ENCODE peak calls at places on chromosome 1, in five cellular contexts. O, F, V, Y and D are unnamed samples.

GRCh38 chr1:14476170-14476955 is 122.1 kb upstream of the KAZN start:
- DNase-seq in F (no peak), V (no peak), Y (peak), O (no peak), D (no peak)

GRCh38 chr1:115670476-115671175 is 28.9 kb downstream of the VANGL1 start:
- DNase-seq in V (no peak), Y (no peak), F (no peak), O (peak), D (no peak)

GRCh38 chr1:95640746-95641145 is 406.7 kb downstream of the RWDD3 start:
- DNase-seq in Y (no peak), F (no peak), O (peak), V (no peak), D (no peak)

GRCh38 chr1:228037401-228038386 is 30.9 kb downstream of the WNT3A start:
- DNase-seq in F (no peak), V (no peak), Y (no peak), O (peak), D (no peak)

GRCh38 chr1:1048765-1049164 is 25.3 kb downstream of the RNF223 start:
- DNase-seq in F (no peak), V (no peak), O (no peak), Y (no peak), D (no peak)

GRCh38 chr1:224747578-224747977 is 131.5 kb downstream of the CNIH3 start:
- DNase-seq in O (no peak), F (no peak), Y (peak), V (no peak), D (no peak)

GRCh38 chr1:198153103-198153502 is 3.7 kb upstream of the NEK7 start:
- DNase-seq in F (no peak), O (no peak), Y (no peak), V (no peak), D (no peak)

GRCh38 chr1:1875932-1876331 is 15.0 kb downstream of the GNB1 start:
- DNase-seq in Y (no peak), O (no peak), V (no peak), F (no peak), D (no peak)

GRCh38 chr1:42046772-42047552 is 106.2 kb upstream of the GUCA2B start:
- DNase-seq in F (no peak), O (peak), V (no peak), Y (no peak), D (no peak)

GRCh38 chr1:45908613-45909140 is 105.3 kb downstream of the MAST2 start:
- DNase-seq in F (no peak), V (no peak), O (no peak), Y (no peak), D (no peak)

GRCh38 chr1:246549665-246550064 is 16.4 kb downstream of the TFB2M start:
- DNase-seq in Y (no peak), O (no peak), F (no peak), V (no peak), D (no peak)

GRCh38 chr1:10899490-10900264 is 103.2 kb upstream of the CASZ1 start:
- DNase-seq in O (no peak), V (no peak), F (no peak), Y (no peak), D (no peak)

GRCh38 chr1:200029035-200029623 is 1.6 kb downstream of the NR5A2 start:
- DNase-seq in V (no peak), F (no peak), Y (peak), O (peak), D (no peak)

GRCh38 chr1:975896-976683 is 5.8 kb downstream of the PERM1 start:
- DNase-seq in Y (peak), O (peak), F (no peak), V (peak), D (no peak)

GRCh38 chr1:23099171-23099536 is 69.5 kb downstream of the LUZP1 start:
- DNase-seq in Y (no peak), O (no peak), V (no peak), F (no peak), D (no peak)

GRCh38 chr1:43510621-43511020 is 20.1 kb upstream of the PTPRF start:
- DNase-seq in Y (no peak), F (no peak), V (no peak), O (no peak), D (no peak)

GRCh38 chr1:29569971-29570634 is 333.8 kb downstream of the PTPRU start:
- DNase-seq in F (peak), V (no peak), Y (peak), O (no peak), D (peak)

GRCh38 chr1:203136409-203137042 is 9.0 kb downstream of the ADORA1 start:
- DNase-seq in V (no peak), Y (no peak), F (no peak), O (no peak), D (no peak)

GRCh38 chr1:46367072-46367471 is 26.5 kb downstream of the NSUN4 start:
- DNase-seq in Y (no peak), V (no peak), F (no peak), O (no peak), D (no peak)

GRCh38 chr1:184838374-184838995 is 83.8 kb upstream of the EDEM3 start:
- DNase-seq in Y (peak), O (peak), F (no peak), V (peak), D (peak)

GRCh38 chr1:81811757-81812371 is 11.1 kb downstream of the ADGRL2 start:
- DNase-seq in V (no peak), O (no peak), Y (no peak), F (no peak), D (no peak)

GRCh38 chr1:4668738-4669700 is 14.6 kb downstream of the AJAP1 start:
- DNase-seq in Y (no peak), O (no peak), F (no peak), V (no peak), D (peak)

GRCh38 chr1:153058826-153059784 is 1.8 kb upstream of the SPRR2A start:
- DNase-seq in O (no peak), F (no peak), Y (no peak), V (no peak), D (no peak)

GRCh38 chr1:17239420-17239819 is 9.5 kb upstream of the PADI3 start:
- DNase-seq in O (peak), F (peak), V (peak), Y (peak), D (no peak)

GRCh38 chr1:112904831-112905227 is 51.2 kb downstream of the SLC16A1 start:
- DNase-seq in V (no peak), Y (no peak), F (no peak), O (no peak), D (no peak)

GRCh38 chr1:185058103-185058502 is 12.7 kb downstream of the RNF2 start:
- DNase-seq in O (no peak), Y (no peak), F (no peak), V (no peak), D (no peak)

GRCh38 chr1:234718509-234719453 is 108.8 kb upstream of the IRF2BP2 start:
- DNase-seq in O (no peak), Y (no peak), V (no peak), F (no peak), D (no peak)